ENCODE peak calls at places on chromosomes 2 and 18, in nine cellular contexts. S is AG10803, F is endodermal cell, N is GM18507, X is T-helper 9 cell, A is stomach, I is GM04504, W is T-helper 2 cell, G is fibroblast of villous mesenchyme. R is an unnamed sample.

GRCh38 chr2:46246790-46247189 is 50.4 kb upstream of the EPAS1 start:
- DNase-seq in I (no peak), S (no peak), G (no peak), N (no peak), F (no peak), W (no peak), A (no peak), X (no peak), R (no peak)

GRCh38 chr2:239955086-239955988 is 69.8 kb downstream of the NDUFA10 start:
- DNase-seq in X (no peak), W (no peak), N (no peak), A (no peak), F (no peak), G (no peak), S (no peak), I (no peak), R (no peak)

GRCh38 chr2:226611944-226612318 is 187.7 kb downstream of the IRS1 start:
- DNase-seq in W (no peak), N (no peak), X (no peak), S (peak), A (no peak), I (no peak), F (no peak), G (peak), R (no peak)

GRCh38 chr2:186422226-186422625 is 63.8 kb upstream of the ZC3H15 start:
- DNase-seq in S (peak), F (no peak), N (no peak), X (no peak), W (no peak), I (peak), A (no peak), G (peak), R (no peak)

GRCh38 chr2:239042551-239043320 is 194.9 kb downstream of the TWIST2 start:
- DNase-seq in N (no peak), A (no peak), W (no peak), S (no peak), X (no peak), I (no peak), F (no peak), G (no peak), R (no peak)

GRCh38 chr2:139214806-139215205 is 434.6 kb upstream of the NXPH2 start:
- DNase-seq in X (no peak), A (no peak), S (no peak), G (no peak), I (no peak), F (no peak), W (no peak), N (no peak), R (no peak)

GRCh38 chr2:237440819-237441281 is 26.9 kb upstream of the COL6A3 start:
- DNase-seq in I (no peak), X (no peak), G (no peak), N (no peak), W (peak), A (no peak), S (peak), F (no peak), R (no peak)

GRCh38 chr18:55794288-55795052 is 206.5 kb upstream of the TCF4 start:
- DNase-seq in I (no peak), N (no peak), X (no peak), S (peak), G (peak), F (no peak), A (no peak), W (no peak), R (no peak)

GRCh38 chr2:26558271-26559043 is 80.5 kb upstream of the OTOF start:
- DNase-seq in G (no peak), N (no peak), A (no peak), S (peak), X (no peak), F (peak), I (no peak), W (no peak), R (no peak)

GRCh38 chr18:42614619-42615293 is 500.7 kb downstream of the RIT2 start:
- DNase-seq in I (no peak), F (no peak), X (no peak), N (no peak), W (no peak), S (no peak), G (peak), A (no peak), R (no peak)

GRCh38 chr18:57497372-57498294 is 62.5 kb downstream of the ONECUT2 start:
- DNase-seq in F (no peak), G (no peak), N (no peak), I (peak), A (no peak), W (no peak), S (peak), X (no peak), R (no peak)

GRCh38 chr2:98515571-98515927 is 70.9 kb downstream of the INPP4A start:
- DNase-seq in S (no peak), W (no peak), A (no peak), G (no peak), X (no peak), F (peak), N (no peak), I (no peak), R (no peak)

GRCh38 chr18:56522826-56523225 is 115.6 kb downstream of the TXNL1 start:
- DNase-seq in N (no peak), W (no peak), G (no peak), S (peak), F (no peak), A (no peak), X (no peak), I (no peak), R (no peak)

GRCh38 chr2:25714740-25715139 is 41.4 kb upstream of the DTNB start:
- DNase-seq in G (peak), X (no peak), W (no peak), I (no peak), S (peak), A (no peak), F (no peak), N (no peak), R (no peak)

GRCh38 chr2:66903126-66903654 is 468.3 kb downstream of the MEIS1 start:
- DNase-seq in G (peak), X (no peak), F (no peak), A (no peak), N (no peak), S (no peak), W (no peak), I (no peak), R (no peak)

GRCh38 chr18:8121942-8122480 is 487.2 kb upstream of the RAB12 start:
- DNase-seq in W (no peak), G (peak), N (no peak), F (peak), A (no peak), X (no peak), I (no peak), S (peak), R (no peak)

GRCh38 chr2:30277582-30277981 is 46.2 kb downstream of the LBH start:
- DNase-seq in F (no peak), A (no peak), W (no peak), I (no peak), S (no peak), G (no peak), X (no peak), N (no peak), R (no peak)

GRCh38 chr18:56702946-56703345 is 51.8 kb downstream of the WDR7 start:
- DNase-seq in A (no peak), S (peak), X (no peak), G (peak), W (peak), F (no peak), N (no peak), I (no peak), R (no peak)

GRCh38 chr2:185607943-185608342 is 130.7 kb upstream of the FSIP2 start:
- DNase-seq in I (no peak), S (no peak), X (no peak), F (no peak), W (no peak), A (no peak), G (no peak), N (no peak), R (no peak)

GRCh38 chr2:132439703-132440398 is 23.2 kb downstream of the GPR39 start:
- DNase-seq in F (no peak), X (no peak), A (no peak), S (peak), G (no peak), W (no peak), N (no peak), I (no peak), R (no peak)

GRCh38 chr2:216308532-216308931 is 63.8 kb downstream of the MARCHF4 start:
- DNase-seq in F (no peak), X (no peak), I (no peak), W (no peak), N (no peak), A (no peak), G (peak), S (peak), R (no peak)

GRCh38 chr2:107001964-107002696 is 116.2 kb upstream of the ST6GAL2 start:
- DNase-seq in F (no peak), S (no peak), G (peak), I (no peak), A (no peak), W (no peak), X (no peak), N (no peak), R (no peak)

GRCh38 chr2:19540739-19541503 is 182.5 kb upstream of the OSR1 start:
- DNase-seq in W (peak), I (peak), A (no peak), S (peak), X (no peak), N (no peak), F (no peak), G (peak), R (no peak)

GRCh38 chr2:46803911-46804670 is 111.5 kb downstream of the MCFD2 start:
- DNase-seq in W (no peak), I (peak), F (peak), N (no peak), S (peak), G (peak), A (no peak), X (no peak), R (no peak)

GRCh38 chr2:73117441-73117840 is 4.7 kb upstream of the RAB11FIP5 start:
- DNase-seq in N (no peak), I (no peak), F (no peak), G (no peak), X (no peak), W (no peak), S (no peak), A (no peak), R (no peak)

GRCh38 chr2:240831594-240832204 is 11.7 kb upstream of the KIF1A start:
- DNase-seq in A (no peak), X (no peak), F (peak), G (no peak), I (no peak), N (no peak), S (no peak), W (no peak), R (no peak)

GRCh38 chr2:1367584-1367983 is 45.7 kb upstream of the TPO start:
- DNase-seq in W (no peak), G (no peak), A (no peak), N (no peak), I (no peak), S (no peak), X (no peak), F (no peak), R (no peak)

GRCh38 chr2:10004401-10004800 is 38.9 kb upstream of the KLF11 start:
- DNase-seq in X (no peak), F (no peak), W (no peak), A (no peak), I (no peak), S (no peak), N (no peak), G (no peak), R (no peak)

GRCh38 chr18:77170850-77171410 is 38.3 kb upstream of the MBP start:
- DNase-seq in X (no peak), G (no peak), W (no peak), N (no peak), A (no peak), I (no peak), F (no peak), S (peak), R (no peak)

GRCh38 chr2:133641497-133641896 is 73.2 kb upstream of the NCKAP5 start:
- DNase-seq in A (peak), S (no peak), I (no peak), F (peak), X (no peak), W (no peak), N (no peak), G (no peak), R (peak)

GRCh38 chr2:224440988-224441387 is 39.1 kb upstream of the FAM124B start:
- DNase-seq in W (no peak), S (no peak), N (no peak), I (no peak), A (no peak), X (no peak), G (no peak), F (no peak), R (no peak)

GRCh38 chr2:211745295-211746097 is 793.1 kb downstream of the ERBB4 start:
- DNase-seq in N (peak), F (peak), X (no peak), S (peak), I (peak), W (peak), G (peak), A (peak), R (peak)

GRCh38 chr2:61855178-61855523 is 1.3 kb upstream of the FAM161A start:
- DNase-seq in I (peak), X (no peak), G (peak), A (peak), F (peak), N (no peak), W (no peak), S (no peak), R (no peak)

GRCh38 chr2:42859801-42860200 is 67.4 kb upstream of the HAAO start:
- DNase-seq in G (no peak), N (no peak), A (no peak), W (no peak), F (no peak), I (no peak), X (no peak), S (peak), R (no peak)

R was measured in C1 segment of cervical spinal cord.